ENCODE peak calls at places on chromosomes 6 and 20, in nine cellular contexts. X is neural progenitor cell; W is colonic mucosa; L is lung; N is mesenchymal stem cell; A is fibroblast of lung; Y is CD8-positive, alpha-beta memory T cell; T is prostate gland; K is kidney. F is an unnamed sample. For H3K9me3, the result is how much of the 10 kb centered on the place peaks cover.

GRCh38 chr20:32518593-32519366 is 66.4 kb downstream of the NOL4L start:
- DNase-seq in W (no peak), T (no peak), N (no peak), L (no peak), X (peak), K (peak), A (no peak), Y (no peak), F (no peak)

GRCh38 chr6:138099832-138100231 is 7.4 kb downstream of the PERP start:
- DNase-seq in Y (no peak), T (peak), N (no peak), W (no peak), K (no peak), L (no peak), X (no peak), A (peak), F (no peak)

GRCh38 chr20:64188682-64189529 is 24.7 kb downstream of the MYT1 start:
- DNase-seq in A (peak), K (no peak), W (peak), Y (no peak), N (peak), T (no peak), L (no peak), X (peak), F (no peak)

GRCh38 chr6:54680531-54680930 is 166.0 kb upstream of the FAM83B start:
- DNase-seq in A (no peak), W (no peak), T (no peak), K (no peak), Y (no peak), N (no peak), X (no peak), L (no peak), F (no peak)

GRCh38 chr6:31663087-31663960 is 1.5 kb downstream of the GPANK1 start:
- DNase-seq in W (no peak), A (peak), K (no peak), N (peak), X (no peak), L (no peak), Y (no peak), T (no peak), F (no peak)

GRCh38 chr20:53846640-53847039 is 223.8 kb downstream of the BCAS1 start:
- DNase-seq in X (no peak), Y (no peak), L (no peak), A (no peak), T (no peak), N (no peak), W (no peak), K (no peak), F (no peak)

GRCh38 chr6:28597924-28598323 is 72.2 kb downstream of the GPX5 start:
- DNase-seq in L (no peak), N (peak), T (no peak), Y (no peak), A (no peak), X (peak), W (no peak), K (no peak), F (no peak)

GRCh38 chr6:62891065-62891647 is 320.1 kb upstream of the FKBP1C start:
- DNase-seq in X (peak), A (no peak), L (no peak), Y (no peak), W (no peak), K (no peak), N (peak), T (no peak), F (no peak)

GRCh38 chr6:31620586-31621319 is at the start of gene PRRC2A:
- DNase-seq in A (peak), N (no peak), W (peak), L (no peak), T (peak), Y (no peak), K (peak), X (peak), F (peak)

GRCh38 chr6:129120856-129121255 is 237.9 kb downstream of the LAMA2 start:
- DNase-seq in Y (no peak), N (no peak), T (no peak), L (no peak), X (no peak), W (no peak), K (no peak), A (no peak), F (no peak)

GRCh38 chr20:39259010-39259803 is 297.1 kb downstream of the DHX35 start:
- DNase-seq in K (no peak), A (no peak), L (no peak), X (no peak), Y (no peak), T (peak), N (peak), W (no peak), F (no peak)

GRCh38 chr6:111487656-111488055 is 4.6 kb upstream of the REV3L start:
- DNase-seq in A (peak), L (no peak), X (no peak), N (peak), K (no peak), Y (peak), T (no peak), W (no peak), F (no peak)

GRCh38 chr6:109595998-109596397 is 95.0 kb downstream of the AK9 start:
- DNase-seq in Y (no peak), N (peak), A (peak), W (no peak), L (no peak), T (no peak), K (no peak), X (peak), F (no peak)

GRCh38 chr6:145147559-145147958 is 587.8 kb downstream of the EPM2A start:
- DNase-seq in T (no peak), L (no peak), X (no peak), N (peak), A (peak), W (no peak), K (no peak), Y (no peak), F (no peak)

GRCh38 chr6:42030585-42031506 is 19.5 kb upstream of the TAF8 start:
- DNase-seq in K (no peak), X (peak), T (no peak), N (peak), W (no peak), A (peak), Y (no peak), L (peak), F (no peak)
- H3K27ac ChIP-seq in K (no peak), X (no peak), T (no peak), N (no peak), W (no peak), A (no peak), Y (peak), L (peak), F (peak)

GRCh38 chr20:29452186-29452585 is 1805.3 kb upstream of the DEFB115 start:
- DNase-seq in X (no peak), K (no peak), N (no peak), W (no peak), A (peak), Y (no peak), T (no peak), L (no peak), F (no peak)
- H3K9me3 ChIP-seq in X (under half), K (under half), N (under half), W (under half), A (under half), Y (under half), T (under half), L (under half), F (under half)

GRCh38 chr20:1373036-1373435 is 19.8 kb downstream of the FKBP1A start:
- DNase-seq in N (no peak), Y (no peak), K (no peak), A (no peak), T (no peak), W (no peak), L (no peak), X (no peak), F (no peak)
- H3K27ac ChIP-seq in N (no peak), Y (no peak), K (no peak), A (no peak), T (no peak), W (no peak), L (no peak), X (no peak), F (no peak)

GRCh38 chr20:31475032-31475431 is at the start of the genes DEFB124 and REM1:
- DNase-seq in W (peak), L (no peak), A (no peak), X (peak), Y (no peak), K (peak), N (no peak), T (no peak), F (no peak)
- H3K9me3 ChIP-seq in W (under half), L (under half), A (under half), X (under half), Y (under half), K (under half), N (under half), T (under half), F (under half)

GRCh38 chr6:51414361-51414760 is 595.7 kb downstream of the TFAP2B start:
- DNase-seq in L (no peak), T (no peak), N (no peak), K (no peak), X (no peak), W (no peak), A (no peak), Y (no peak), F (no peak)
- H3K27ac ChIP-seq in L (no peak), T (no peak), N (no peak), K (no peak), X (no peak), W (no peak), A (no peak), Y (no peak), F (no peak)

F was measured in effector memory CD4-positive, alpha-beta T cell.